ENCODE peak calls at places on chromosomes 3 and 15, in five cellular contexts. V, D, O, R and B are unnamed samples.

GRCh38 chr3:186427627-186428026 is 65.6 kb upstream of the DGKG start:
- DNase-seq in V (no peak), D (peak; percentile 12), O (no peak), R (no peak), B (no peak)

GRCh38 chr15:61640751-61641150 is 411.6 kb upstream of the RORA start:
- DNase-seq in V (no peak), D (no peak), O (no peak), R (no peak), B (no peak)

GRCh38 chr15:79381593-79381992 is 50.5 kb upstream of the MINAR1 start:
- DNase-seq in V (no peak), D (no peak), O (no peak), R (no peak), B (no peak)

GRCh38 chr3:183587337-183587736 is 31.8 kb upstream of the KLHL6 start:
- DNase-seq in V (no peak), D (peak; percentile 25), O (no peak), R (no peak), B (no peak)

GRCh38 chr3:123349566-123350450 is 99.1 kb downstream of the ADCY5 start:
- DNase-seq in V (no peak), D (no peak), O (no peak), R (no peak), B (no peak)

GRCh38 chr15:48929611-48930170 is 34.0 kb downstream of the SHC4 start:
- DNase-seq in V (no peak), D (no peak), O (no peak), R (no peak), B (no peak)

GRCh38 chr15:88223099-88223498 is 33.4 kb downstream of the NTRK3 start:
- DNase-seq in V (no peak), D (no peak), O (no peak), R (no peak), B (no peak)

GRCh38 chr3:100813828-100814227 is 104.5 kb downstream of the TFG start:
- DNase-seq in V (no peak), D (peak; percentile 18), O (no peak), R (no peak), B (no peak)

GRCh38 chr3:112074616-112075497 is 11.3 kb upstream of the C3orf52 start:
- DNase-seq in V (no peak), D (peak; percentile 98), O (peak; percentile 63), R (no peak), B (no peak)

GRCh38 chr3:150081084-150081483 is 110.4 kb upstream of the PFN2 start:
- DNase-seq in V (no peak), D (peak; percentile 90), O (no peak), R (no peak), B (no peak)

GRCh38 chr15:25238126-25238525 is 200.7 kb downstream of the UBE3A start:
- DNase-seq in V (no peak), D (no peak), O (no peak), R (no peak), B (no peak)